ENCODE peak calls at places on chromosome 22, in five cellular contexts. F is fibroblast of villous mesenchyme, W is GM10248, O is fibroblast of the aortic adventitia, X is choroid plexus epithelial cell. I is an unnamed sample.

GRCh38 chr22:43554694-43555365 is 143.0 kb downstream of the MPPED1 start:
- DNase-seq in F (no peak), W (no peak), O (no peak), X (no peak), I (no peak)

GRCh38 chr22:36405221-36405631 is 17.5 kb upstream of the MYH9 start:
- DNase-seq in F (no peak), W (no peak), O (no peak), X (no peak), I (peak)

GRCh38 chr22:42716649-42717127 is 4.0 kb downstream of the A4GALT start:
- DNase-seq in F (no peak), W (peak), O (no peak), X (no peak), I (no peak)

GRCh38 chr22:20211997-20212753 is 55.9 kb downstream of the RTN4R start:
- DNase-seq in F (peak), W (no peak), O (no peak), X (peak), I (no peak)

GRCh38 chr22:40960137-40960536 is 9.0 kb downstream of the RBX1 start:
- DNase-seq in F (no peak), W (no peak), O (no peak), X (no peak), I (no peak)

GRCh38 chr22:31068970-31069369 is 12.1 kb upstream of the SMTN start:
- DNase-seq in F (no peak), W (no peak), O (no peak), X (no peak), I (no peak)

GRCh38 chr22:32478994-32479393 is 4.4 kb downstream of the FBXO7 start:
- DNase-seq in F (no peak), W (no peak), O (no peak), X (no peak), I (no peak)

GRCh38 chr22:43151251-43152000 is at the start of gene TSPO:
- DNase-seq in F (peak), W (peak), O (peak), X (no peak), I (peak)

GRCh38 chr22:17896552-17896951 is 122.3 kb upstream of the BID start:
- DNase-seq in F (no peak), W (no peak), O (no peak), X (peak), I (no peak)
- TF ChIP-seq CTCF in F (peak), W (no peak), O (peak), X (peak), I (no peak)

DNA sequence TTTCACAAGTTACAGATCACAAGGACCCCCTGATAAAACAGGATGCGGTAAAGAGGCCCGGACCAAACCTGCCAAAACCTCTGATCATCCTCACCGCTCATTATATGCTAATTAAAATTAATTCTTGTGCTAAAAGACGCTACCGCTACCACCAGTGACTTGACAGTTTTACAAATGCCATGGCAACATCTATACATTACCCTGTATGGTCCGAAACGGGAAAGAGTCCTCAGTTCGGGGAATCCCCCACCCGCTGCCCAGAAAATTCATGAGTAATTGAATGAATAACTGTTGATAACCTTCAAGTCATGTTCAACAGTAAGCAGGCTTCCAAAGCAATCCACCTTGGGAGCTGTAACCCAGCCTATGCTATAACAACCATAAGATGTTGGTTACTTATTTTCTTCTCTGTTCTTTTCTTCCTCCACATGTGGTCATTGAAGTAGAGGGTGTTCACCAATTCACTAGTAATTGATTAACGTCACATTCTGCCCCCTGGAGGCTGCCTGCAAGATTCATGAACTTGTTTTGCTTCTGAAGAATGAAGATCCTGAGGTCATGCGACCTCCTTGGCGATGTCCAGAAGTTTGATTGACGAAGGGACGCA is 20.6 kb downstream of the APOBEC3H start:
- DNase-seq in F (peak), W (peak), O (peak), X (peak), I (peak)
- TF ChIP-seq CTCF in F (peak), W (peak), O (peak), X (peak), I (peak)

GRCh38 chr22:46288846-46289243 is 7.8 kb upstream of the GTSE1 start:
- DNase-seq in F (no peak), W (no peak), O (no peak), X (no peak), I (no peak)

GRCh38 chr22:46292173-46292572 is 4.5 kb upstream of the GTSE1 start:
- DNase-seq in F (no peak), W (no peak), O (no peak), X (no peak), I (no peak)

GRCh38 chr22:46289244-46289891 is 7.3 kb upstream of the GTSE1 start:
- DNase-seq in F (no peak), W (no peak), O (no peak), X (no peak), I (no peak)

GRCh38 chr22:46290843-46291785 is 5.6 kb upstream of the GTSE1 start:
- DNase-seq in F (no peak), W (no peak), O (no peak), X (no peak), I (no peak)

GRCh38 chr22:46290121-46290842 is 6.4 kb upstream of the GTSE1 start:
- DNase-seq in F (no peak), W (no peak), O (no peak), X (no peak), I (no peak)
- TF ChIP-seq CTCF in F (no peak), W (no peak), O (no peak), X (no peak), I (no peak)

GRCh38 chr22:28711820-28712777 is 29.5 kb downstream of the CHEK2 start:
- DNase-seq in F (peak), W (no peak), O (peak), X (peak), I (no peak)
- TF ChIP-seq CTCF in F (peak), W (no peak), O (peak), X (peak), I (no peak)

GRCh38 chr22:35046744-35047462 is 19.1 kb upstream of the ISX start:
- DNase-seq in F (no peak), W (no peak), O (no peak), X (no peak), I (no peak)

GRCh38 chr22:35045451-35045850 is 20.5 kb upstream of the ISX start:
- DNase-seq in F (no peak), W (no peak), O (no peak), X (no peak), I (no peak)

GRCh38 chr22:35044607-35045390 is 21.2 kb upstream of the ISX start:
- DNase-seq in F (no peak), W (no peak), O (no peak), X (no peak), I (no peak)

GRCh38 chr22:35043932-35044319 is 22.0 kb upstream of the ISX start:
- DNase-seq in F (no peak), W (no peak), O (no peak), X (no peak), I (no peak)

DNA sequence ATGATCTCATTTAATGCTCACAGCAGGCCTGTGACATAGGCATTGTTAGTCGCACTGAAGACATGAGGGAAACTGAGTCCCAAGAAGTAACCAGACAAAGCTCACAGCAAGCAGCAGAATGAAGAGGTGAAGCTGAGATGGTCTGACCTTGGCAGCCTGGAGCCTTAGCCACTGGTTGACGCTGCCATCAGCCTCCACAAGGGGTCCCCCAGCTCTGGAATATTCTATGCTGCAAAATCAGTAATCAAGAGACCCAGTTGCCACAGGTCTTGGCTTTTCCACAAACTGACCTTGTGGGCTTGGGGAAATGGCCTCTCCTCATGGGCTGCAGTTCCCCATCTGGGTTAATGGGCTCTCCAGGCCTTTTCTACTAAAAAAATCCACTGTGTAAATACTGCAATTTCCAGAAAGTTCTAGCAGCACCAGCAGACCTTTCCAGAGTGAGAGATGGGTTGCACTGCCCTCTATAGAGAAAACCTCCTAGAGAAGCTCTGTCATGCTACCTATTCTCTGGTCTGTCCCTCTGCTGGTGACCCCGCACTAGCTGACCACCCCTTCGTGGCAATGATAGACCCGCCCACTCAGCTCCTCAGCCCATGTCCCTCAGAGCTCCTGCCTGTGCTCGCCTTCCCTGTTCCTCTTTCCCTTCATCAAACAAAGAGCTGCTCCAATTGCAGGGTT is 22.6 kb upstream of the ISX start:
- DNase-seq in F (no peak), W (peak), O (no peak), X (no peak), I (peak)
- TF ChIP-seq CTCF in F (peak), W (peak), O (no peak), X (peak), I (no peak)

GRCh38 chr22:37418627-37419369 is 8.5 kb downstream of the ELFN2 start:
- DNase-seq in F (no peak), W (no peak), O (no peak), X (no peak), I (no peak)

GRCh38 chr22:37421468-37421877 is 5.8 kb downstream of the ELFN2 start:
- DNase-seq in F (no peak), W (no peak), O (no peak), X (no peak), I (no peak)

GRCh38 chr22:37419916-37420655 is 7.2 kb downstream of the ELFN2 start:
- DNase-seq in F (peak), W (no peak), O (no peak), X (no peak), I (peak)

GRCh38 chr22:37419370-37419915 is 7.8 kb downstream of the ELFN2 start:
- DNase-seq in F (no peak), W (no peak), O (no peak), X (no peak), I (peak)

GRCh38 chr22:37420656-37421467 is 6.4 kb downstream of the ELFN2 start:
- DNase-seq in F (peak), W (no peak), O (peak), X (peak), I (no peak)
- TF ChIP-seq CTCF in F (no peak), W (no peak), O (no peak), X (peak), I (no peak)

GRCh38 chr22:27242474-27242873 is 559.1 kb downstream of the MN1 start:
- DNase-seq in F (no peak), W (no peak), O (no peak), X (no peak), I (no peak)
- TF ChIP-seq CTCF in F (no peak), W (no peak), O (no peak), X (no peak), I (no peak)

GRCh38 chr22:25774575-25775026 is 32.6 kb downstream of the MYO18B start:
- DNase-seq in F (no peak), W (peak), O (no peak), X (no peak), I (peak)
- TF ChIP-seq CTCF in F (peak), W (peak), O (peak), X (peak), I (peak)

GRCh38 chr22:22682807-22683667 is 38.6 kb downstream of the GGTLC2 start:
- DNase-seq in F (no peak), W (no peak), O (peak), X (peak), I (no peak)

GRCh38 chr22:22685586-22685985 is 41.2 kb downstream of the GGTLC2 start:
- DNase-seq in F (no peak), W (no peak), O (no peak), X (no peak), I (no peak)

GRCh38 chr22:22682196-22682595 is 37.8 kb downstream of the GGTLC2 start:
- DNase-seq in F (no peak), W (no peak), O (no peak), X (no peak), I (no peak)

GRCh38 chr22:22683668-22684361 is 39.4 kb downstream of the GGTLC2 start:
- DNase-seq in F (no peak), W (no peak), O (no peak), X (no peak), I (no peak)

DNA sequence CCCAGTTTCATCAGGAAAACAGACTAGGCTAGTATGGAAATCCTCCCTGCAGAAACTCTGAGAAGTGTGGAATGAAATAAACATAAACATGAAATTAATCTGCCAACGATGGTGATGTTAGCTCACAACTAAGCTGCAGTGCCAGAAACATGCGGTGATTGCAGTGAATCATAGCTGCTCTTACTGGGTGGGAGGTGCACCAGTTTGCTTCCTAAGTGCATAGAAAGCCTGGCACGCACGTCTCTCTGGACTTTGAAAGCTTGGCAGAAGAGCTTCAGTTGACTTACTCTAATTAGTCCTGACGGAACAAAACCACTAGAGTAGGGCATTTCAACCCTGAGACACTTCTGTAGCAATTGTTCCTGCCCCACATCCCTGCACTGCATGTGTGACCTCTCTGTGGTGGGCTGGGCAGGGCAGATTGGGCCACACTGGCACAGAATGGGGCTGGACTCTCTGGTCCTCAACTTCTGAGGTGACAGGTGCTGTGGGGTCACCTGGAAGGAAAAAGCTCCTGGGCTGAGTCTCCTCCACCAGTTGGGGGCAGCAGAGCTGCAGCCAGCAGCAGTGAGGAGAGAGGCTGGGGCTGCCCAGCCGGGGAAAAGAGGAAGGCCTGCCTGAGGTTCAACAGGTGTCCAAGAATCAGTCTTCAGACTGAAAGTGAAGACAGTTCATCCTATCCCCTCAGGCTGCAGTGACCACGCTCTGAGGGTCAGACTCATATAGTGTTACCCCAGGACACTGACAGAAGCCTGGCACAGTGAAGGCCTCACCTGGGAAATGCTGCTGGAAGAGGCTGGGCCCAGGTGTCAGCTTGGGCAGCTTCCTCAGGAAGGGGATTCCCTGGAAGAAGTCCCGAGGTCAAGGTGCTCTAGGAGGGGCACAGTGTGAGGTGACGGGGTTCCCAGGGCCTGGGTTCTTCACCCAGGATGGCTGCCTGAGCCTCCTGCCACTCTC is 40.5 kb downstream of the GGTLC2 start:
- DNase-seq in F (peak), W (peak), O (peak), X (peak), I (peak)
- TF ChIP-seq CTCF in F (peak), W (peak), O (peak), X (peak), I (peak)

GRCh38 chr22:22787805-22788459 is 99.7 kb upstream of the IGLL5 start:
- DNase-seq in F (peak), W (peak), O (peak), X (peak), I (peak)

GRCh38 chr22:22789233-22789921 is 98.2 kb upstream of the IGLL5 start:
- DNase-seq in F (no peak), W (no peak), O (no peak), X (no peak), I (no peak)

GRCh38 chr22:22787151-22787550 is 100.5 kb upstream of the IGLL5 start:
- DNase-seq in F (no peak), W (no peak), O (no peak), X (no peak), I (no peak)

GRCh38 chr22:22789922-22790845 is 97.4 kb upstream of the IGLL5 start:
- DNase-seq in F (no peak), W (no peak), O (no peak), X (no peak), I (no peak)

DNA sequence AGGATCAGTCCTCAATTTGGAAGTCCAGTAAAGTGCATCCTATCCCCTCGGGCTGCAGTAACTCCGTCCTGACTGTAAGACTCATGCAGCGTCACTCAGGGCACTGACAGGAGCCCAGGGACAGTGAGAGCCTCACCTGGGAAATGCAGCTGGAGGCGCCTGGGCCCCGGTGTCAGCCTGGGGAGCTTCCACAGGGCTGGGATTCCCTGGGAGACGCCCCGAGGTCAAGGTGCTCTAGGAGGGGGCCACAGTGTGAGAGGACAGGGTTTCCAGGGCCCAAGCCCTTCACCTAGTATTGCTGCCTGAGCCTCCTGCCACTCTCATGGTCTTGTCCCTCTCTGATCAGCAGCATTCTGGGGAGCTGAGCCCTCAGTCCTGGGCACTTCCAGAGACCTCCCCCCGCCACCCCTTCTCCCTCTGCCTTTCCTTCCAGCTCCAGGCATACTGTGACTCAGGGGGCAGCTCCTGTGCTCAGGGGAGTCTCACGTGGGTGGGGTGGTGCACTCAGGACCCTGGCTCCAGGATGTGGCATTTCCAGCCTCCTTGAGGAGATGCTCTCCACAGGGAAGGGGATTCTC is 99.1 kb upstream of the IGLL5 start:
- DNase-seq in F (no peak), W (no peak), O (no peak), X (no peak), I (no peak)
- TF ChIP-seq CTCF in F (no peak), W (no peak), O (no peak), X (no peak), I (no peak)

I was measured in activated CD8-positive, alpha-beta T cell treated with anti-CD3 and anti-CD28 coated beads for 36 hours.